ENCODE peak calls at places on chromosomes 4 and X, in eight cellular contexts. One of them, this sample, is unnamed.
A peak's percentile ranks its signal among the peaks of the same experiment; 100 is the strongest.

GRCh38 chrX:25204182-25204581 is 188.4 kb upstream of the ARX start:
- DNase-seq in nephron progenitor cell: no peak
- DNase-seq in fibroblast of mammary gland: no peak
- DNase-seq in foreskin fibroblast: no peak
- DNase-seq in GM06990: no peak
- DNase-seq in cardiac fibroblast: no peak
- DNase-seq in Calu3: no peak
- DNase-seq in upper lobe of right lung: no peak
- DNase-seq in this sample: no peak

GRCh38 chr4:53813991-53814390 is 222.7 kb upstream of the LNX1 start:
- DNase-seq in cardiac fibroblast: no peak
- DNase-seq in nephron progenitor cell: no peak
- DNase-seq in GM06990: no peak
- DNase-seq in fibroblast of mammary gland: peak; percentile 69
- DNase-seq in foreskin fibroblast: peak; percentile 49
- DNase-seq in upper lobe of right lung: no peak
- DNase-seq in Calu3: no peak
- DNase-seq in this sample: no peak

GRCh38 chrX:16920116-16920515 is 26.3 kb upstream of the REPS2 start:
- DNase-seq in Calu3: no peak
- DNase-seq in cardiac fibroblast: peak; percentile 78
- DNase-seq in GM06990: no peak
- DNase-seq in foreskin fibroblast: no peak
- DNase-seq in upper lobe of right lung: no peak
- DNase-seq in nephron progenitor cell: no peak
- DNase-seq in fibroblast of mammary gland: peak; percentile 5
- DNase-seq in this sample: no peak

GRCh38 chrX:148574247-148574973 is 74.0 kb downstream of the AFF2 start:
- DNase-seq in GM06990: no peak
- DNase-seq in cardiac fibroblast: no peak
- DNase-seq in fibroblast of mammary gland: no peak
- DNase-seq in nephron progenitor cell: no peak
- DNase-seq in Calu3: no peak
- DNase-seq in foreskin fibroblast: no peak
- DNase-seq in upper lobe of right lung: no peak
- DNase-seq in this sample: no peak

GRCh38 chrX:103517246-103517645 is 2.0 kb downstream of the RAB40A start:
- DNase-seq in nephron progenitor cell: no peak
- DNase-seq in cardiac fibroblast: peak; percentile 66
- DNase-seq in GM06990: no peak
- DNase-seq in Calu3: no peak
- DNase-seq in fibroblast of mammary gland: peak; percentile 89
- DNase-seq in upper lobe of right lung: no peak
- DNase-seq in foreskin fibroblast: no peak
- DNase-seq in this sample: no peak

GRCh38 chrX:6238576-6238975 is 9.9 kb upstream of the NLGN4X start:
- DNase-seq in foreskin fibroblast: no peak
- DNase-seq in upper lobe of right lung: no peak
- DNase-seq in GM06990: no peak
- DNase-seq in fibroblast of mammary gland: no peak
- DNase-seq in nephron progenitor cell: no peak
- DNase-seq in cardiac fibroblast: no peak
- DNase-seq in Calu3: no peak
- DNase-seq in this sample: no peak

GRCh38 chr4:76354517-76355473 is 48.3 kb downstream of the STBD1 start:
- DNase-seq in fibroblast of mammary gland: no peak
- DNase-seq in upper lobe of right lung: no peak
- DNase-seq in Calu3: no peak
- DNase-seq in nephron progenitor cell: no peak
- DNase-seq in GM06990: no peak
- DNase-seq in cardiac fibroblast: no peak
- DNase-seq in foreskin fibroblast: no peak
- DNase-seq in this sample: no peak

GRCh38 chrX:136250191-136251041 is 784 bp downstream of the MAP7D3 start:
- DNase-seq in fibroblast of mammary gland: peak; percentile 37
- DNase-seq in nephron progenitor cell: peak; percentile 28
- DNase-seq in upper lobe of right lung: no peak
- DNase-seq in Calu3: peak; percentile 4
- DNase-seq in GM06990: no peak
- DNase-seq in foreskin fibroblast: no peak
- DNase-seq in cardiac fibroblast: peak; percentile 33
- DNase-seq in this sample: no peak

GRCh38 chr4:158805628-158806471 is 37.0 kb downstream of the FNIP2 start:
- DNase-seq in foreskin fibroblast: no peak
- DNase-seq in Calu3: peak; percentile 46
- DNase-seq in fibroblast of mammary gland: peak; percentile 33
- DNase-seq in upper lobe of right lung: no peak
- DNase-seq in cardiac fibroblast: no peak
- DNase-seq in GM06990: no peak
- DNase-seq in nephron progenitor cell: no peak
- DNase-seq in this sample: no peak

GRCh38 chr4:177250056-177250696 is 59.5 kb upstream of the NEIL3 start:
- DNase-seq in nephron progenitor cell: peak; percentile 79
- DNase-seq in fibroblast of mammary gland: peak; percentile 23
- DNase-seq in Calu3: peak; percentile 74
- DNase-seq in cardiac fibroblast: peak; percentile 78
- DNase-seq in upper lobe of right lung: peak; percentile 81
- DNase-seq in GM06990: peak; percentile 32
- DNase-seq in foreskin fibroblast: peak; percentile 29
- DNase-seq in this sample: no peak

GRCh38 chrX:152833378-152833777 is 2.5 kb downstream of the NSDHL start:
- DNase-seq in upper lobe of right lung: no peak
- DNase-seq in GM06990: no peak
- DNase-seq in Calu3: no peak
- DNase-seq in foreskin fibroblast: no peak
- DNase-seq in fibroblast of mammary gland: no peak
- DNase-seq in cardiac fibroblast: no peak
- DNase-seq in nephron progenitor cell: no peak
- DNase-seq in this sample: no peak

GRCh38 chrX:73818200-73819116 is 255.5 kb downstream of the CHIC1 start:
- DNase-seq in GM06990: no peak
- DNase-seq in fibroblast of mammary gland: no peak
- DNase-seq in upper lobe of right lung: no peak
- DNase-seq in Calu3: no peak
- DNase-seq in cardiac fibroblast: no peak
- DNase-seq in nephron progenitor cell: no peak
- DNase-seq in foreskin fibroblast: no peak
- DNase-seq in this sample: no peak

GRCh38 chr4:4524364-4524763 is 17.5 kb downstream of the STX18 start:
- DNase-seq in upper lobe of right lung: no peak
- DNase-seq in GM06990: peak; percentile 44
- DNase-seq in foreskin fibroblast: no peak
- DNase-seq in fibroblast of mammary gland: no peak
- DNase-seq in Calu3: no peak
- DNase-seq in cardiac fibroblast: no peak
- DNase-seq in nephron progenitor cell: peak; percentile 8
- DNase-seq in this sample: no peak
- TF ChIP-seq CTCF in upper lobe of right lung: peak; percentile 7
- TF ChIP-seq CTCF in GM06990: peak; percentile 45
- TF ChIP-seq CTCF in foreskin fibroblast: no peak
- TF ChIP-seq CTCF in fibroblast of mammary gland: no peak
- TF ChIP-seq CTCF in Calu3: no peak
- TF ChIP-seq CTCF in cardiac fibroblast: no peak
- TF ChIP-seq CTCF in nephron progenitor cell: no peak
- TF ChIP-seq CTCF in this sample: no peak

DNA sequence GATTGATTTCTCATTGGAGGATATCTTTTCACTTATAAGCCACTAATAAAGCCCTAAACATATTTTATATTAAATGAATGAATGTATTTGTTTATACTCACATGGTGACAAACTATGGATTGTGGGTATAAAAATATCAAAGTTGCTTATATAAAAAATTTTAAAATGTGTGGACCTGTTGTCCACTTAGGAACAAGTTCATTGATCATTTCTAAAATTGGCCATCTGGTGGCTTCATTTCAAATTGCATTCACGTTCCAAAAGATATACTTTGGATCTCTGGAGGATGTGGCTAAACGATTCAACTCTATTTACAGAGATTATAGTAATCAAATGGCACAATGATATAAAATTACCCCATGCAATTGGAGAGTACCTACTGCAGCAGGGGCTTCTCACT is 32.5 kb downstream of the FSTL5 start:
- DNase-seq in GM06990: no peak
- DNase-seq in upper lobe of right lung: no peak
- DNase-seq in fibroblast of mammary gland: no peak
- DNase-seq in nephron progenitor cell: no peak
- DNase-seq in foreskin fibroblast: no peak
- DNase-seq in Calu3: peak; percentile 4
- DNase-seq in cardiac fibroblast: no peak
- DNase-seq in this sample: no peak
- TF ChIP-seq CTCF in GM06990: peak; percentile 21
- TF ChIP-seq CTCF in upper lobe of right lung: no peak
- TF ChIP-seq CTCF in fibroblast of mammary gland: no peak
- TF ChIP-seq CTCF in nephron progenitor cell: peak; percentile 28
- TF ChIP-seq CTCF in foreskin fibroblast: no peak
- TF ChIP-seq CTCF in Calu3: no peak
- TF ChIP-seq CTCF in cardiac fibroblast: no peak
- TF ChIP-seq CTCF in this sample: peak; percentile 12

GRCh38 chr4:130705023-130705422 is 1609.1 kb downstream of the C4orf33 start:
- DNase-seq in Calu3: no peak
- DNase-seq in cardiac fibroblast: no peak
- DNase-seq in nephron progenitor cell: no peak
- DNase-seq in foreskin fibroblast: no peak
- DNase-seq in GM06990: no peak
- DNase-seq in upper lobe of right lung: no peak
- DNase-seq in fibroblast of mammary gland: no peak
- DNase-seq in this sample: no peak
- TF ChIP-seq CTCF in Calu3: no peak
- TF ChIP-seq CTCF in cardiac fibroblast: no peak
- TF ChIP-seq CTCF in nephron progenitor cell: no peak
- TF ChIP-seq CTCF in foreskin fibroblast: no peak
- TF ChIP-seq CTCF in GM06990: no peak
- TF ChIP-seq CTCF in upper lobe of right lung: no peak
- TF ChIP-seq CTCF in fibroblast of mammary gland: no peak
- TF ChIP-seq CTCF in this sample: no peak

GRCh38 chr4:70607454-70607853 is 15.4 kb downstream of the AMBN start:
- DNase-seq in GM06990: no peak
- DNase-seq in cardiac fibroblast: no peak
- DNase-seq in foreskin fibroblast: no peak
- DNase-seq in upper lobe of right lung: no peak
- DNase-seq in fibroblast of mammary gland: no peak
- DNase-seq in Calu3: no peak
- DNase-seq in nephron progenitor cell: no peak
- DNase-seq in this sample: no peak

GRCh38 chr4:70603856-70604255 is 11.8 kb downstream of the AMBN start:
- DNase-seq in fibroblast of mammary gland: peak; percentile 44
- DNase-seq in nephron progenitor cell: no peak
- DNase-seq in GM06990: no peak
- DNase-seq in foreskin fibroblast: peak; percentile 3
- DNase-seq in Calu3: no peak
- DNase-seq in cardiac fibroblast: peak; percentile 36
- DNase-seq in upper lobe of right lung: no peak
- DNase-seq in this sample: peak; percentile 52

GRCh38 chr4:70600305-70600704 is 8.2 kb downstream of the AMBN start:
- DNase-seq in GM06990: no peak
- DNase-seq in upper lobe of right lung: no peak
- DNase-seq in fibroblast of mammary gland: no peak
- DNase-seq in Calu3: no peak
- DNase-seq in cardiac fibroblast: no peak
- DNase-seq in nephron progenitor cell: no peak
- DNase-seq in foreskin fibroblast: no peak
- DNase-seq in this sample: no peak

DNA sequence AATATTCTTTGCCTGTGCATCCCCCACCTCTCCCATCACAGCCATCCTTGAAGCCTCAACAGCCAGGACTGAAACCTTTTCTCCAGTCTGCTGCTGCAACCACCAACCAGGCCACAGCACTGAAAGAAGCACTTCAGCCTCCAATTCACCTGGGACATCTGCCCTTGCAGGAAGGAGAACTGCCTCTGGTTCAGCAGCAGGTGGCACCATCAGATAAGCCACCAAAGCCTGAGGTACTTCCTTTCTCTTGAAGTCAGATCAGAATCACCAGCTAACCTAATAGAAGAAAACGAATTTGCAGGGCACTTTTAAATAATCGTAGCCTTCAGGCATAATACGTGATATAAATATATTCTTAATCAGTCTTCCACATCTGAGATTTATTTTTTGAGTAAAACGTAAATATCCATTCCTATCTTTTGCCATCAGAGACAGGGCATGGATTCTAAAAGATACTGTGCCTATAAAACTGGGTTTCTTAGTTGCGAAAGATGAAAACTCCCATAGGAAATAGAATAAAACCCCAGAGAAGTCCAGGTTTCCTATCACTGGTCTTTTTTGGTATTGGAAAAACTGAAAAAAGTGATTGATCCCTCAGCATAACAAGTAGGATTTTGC is 9.5 kb downstream of the AMBN start:
- DNase-seq in Calu3: peak; percentile 68
- DNase-seq in nephron progenitor cell: peak; percentile 67
- DNase-seq in GM06990: peak; percentile 47
- DNase-seq in foreskin fibroblast: peak; percentile 21
- DNase-seq in cardiac fibroblast: peak; percentile 51
- DNase-seq in upper lobe of right lung: peak; percentile 64
- DNase-seq in fibroblast of mammary gland: peak; percentile 67
- DNase-seq in this sample: peak; percentile 51
- TF ChIP-seq CTCF in Calu3: peak; percentile 70
- TF ChIP-seq CTCF in nephron progenitor cell: peak; percentile 78
- TF ChIP-seq CTCF in GM06990: peak; percentile 85
- TF ChIP-seq CTCF in foreskin fibroblast: peak; percentile 80
- TF ChIP-seq CTCF in cardiac fibroblast: peak; percentile 67
- TF ChIP-seq CTCF in upper lobe of right lung: peak; percentile 73
- TF ChIP-seq CTCF in fibroblast of mammary gland: peak; percentile 71
- TF ChIP-seq CTCF in this sample: peak; percentile 87

GRCh38 chr4:1194028-1194900 is 21.9 kb upstream of the SPON2 start:
- DNase-seq in nephron progenitor cell: no peak
- DNase-seq in upper lobe of right lung: peak; percentile 70
- DNase-seq in fibroblast of mammary gland: peak; percentile 64
- DNase-seq in cardiac fibroblast: no peak
- DNase-seq in GM06990: no peak
- DNase-seq in foreskin fibroblast: no peak
- DNase-seq in Calu3: no peak
- DNase-seq in this sample: no peak
- TF ChIP-seq CTCF in nephron progenitor cell: no peak
- TF ChIP-seq CTCF in upper lobe of right lung: no peak
- TF ChIP-seq CTCF in fibroblast of mammary gland: no peak
- TF ChIP-seq CTCF in cardiac fibroblast: peak; percentile 14
- TF ChIP-seq CTCF in GM06990: no peak
- TF ChIP-seq CTCF in foreskin fibroblast: no peak
- TF ChIP-seq CTCF in Calu3: no peak
- TF ChIP-seq CTCF in this sample: no peak